ENCODE peak calls at places on chromosome 11, in seven cellular contexts. One of them, this sample, is unnamed.

GRCh38 chr11:65897020-65897471 is 3.1 kb downstream of the FOSL1 start:
- DNase-seq in adrenal gland: no peak
- DNase-seq in endothelial cell of umbilical vein: no peak
- DNase-seq in fibroblast of lung: no peak
- DNase-seq in psoas muscle: no peak
- DNase-seq in PC-3: peak; percentile 30
- DNase-seq in cardiac muscle cell: no peak
- DNase-seq in this sample: no peak

GRCh38 chr11:113603277-113604059 is 102.6 kb downstream of the TMPRSS5 start:
- DNase-seq in cardiac muscle cell: peak; percentile 42
- DNase-seq in psoas muscle: peak; percentile 58
- DNase-seq in PC-3: no peak
- DNase-seq in adrenal gland: peak; percentile 79
- DNase-seq in fibroblast of lung: peak; percentile 78
- DNase-seq in endothelial cell of umbilical vein: peak; percentile 18
- DNase-seq in this sample: peak; percentile 76

GRCh38 chr11:12235549-12235944 is 125.2 kb downstream of the MICAL2 start:
- DNase-seq in cardiac muscle cell: peak; percentile 43
- DNase-seq in fibroblast of lung: no peak
- DNase-seq in endothelial cell of umbilical vein: no peak
- DNase-seq in psoas muscle: no peak
- DNase-seq in PC-3: no peak
- DNase-seq in adrenal gland: no peak
- DNase-seq in this sample: no peak

GRCh38 chr11:356610-357009 is 12.7 kb upstream of the B4GALNT4 start:
- DNase-seq in cardiac muscle cell: no peak
- DNase-seq in endothelial cell of umbilical vein: no peak
- DNase-seq in PC-3: no peak
- DNase-seq in psoas muscle: no peak
- DNase-seq in fibroblast of lung: no peak
- DNase-seq in adrenal gland: no peak
- DNase-seq in this sample: no peak

GRCh38 chr11:11351042-11351586 is 1.9 kb downstream of the CSNK2A3 start:
- DNase-seq in endothelial cell of umbilical vein: no peak
- DNase-seq in fibroblast of lung: no peak
- DNase-seq in adrenal gland: no peak
- DNase-seq in PC-3: no peak
- DNase-seq in psoas muscle: peak; percentile 30
- DNase-seq in cardiac muscle cell: peak; percentile 15
- DNase-seq in this sample: no peak

GRCh38 chr11:121535122-121535796 is 82.5 kb upstream of the SORL1-AS1 start:
- DNase-seq in fibroblast of lung: peak; percentile 43
- DNase-seq in psoas muscle: no peak
- DNase-seq in cardiac muscle cell: no peak
- DNase-seq in adrenal gland: no peak
- DNase-seq in endothelial cell of umbilical vein: no peak
- DNase-seq in PC-3: peak; percentile 55
- DNase-seq in this sample: no peak

GRCh38 chr11:119727523-119728081 is 1.4 kb downstream of the NECTIN1 start:
- DNase-seq in fibroblast of lung: no peak
- DNase-seq in endothelial cell of umbilical vein: no peak
- DNase-seq in PC-3: peak; percentile 60
- DNase-seq in cardiac muscle cell: no peak
- DNase-seq in adrenal gland: no peak
- DNase-seq in psoas muscle: peak; percentile 31
- DNase-seq in this sample: no peak

GRCh38 chr11:100445231-100445735 is 241.8 kb upstream of the ARHGAP42 start:
- DNase-seq in PC-3: peak; percentile 59
- DNase-seq in psoas muscle: no peak
- DNase-seq in cardiac muscle cell: peak; percentile 8
- DNase-seq in adrenal gland: no peak
- DNase-seq in endothelial cell of umbilical vein: peak; percentile 13
- DNase-seq in fibroblast of lung: peak; percentile 20
- DNase-seq in this sample: peak; percentile 36

GRCh38 chr11:10122337-10123197 is 171.5 kb downstream of the SBF2 start:
- DNase-seq in PC-3: peak; percentile 94
- DNase-seq in fibroblast of lung: peak; percentile 93
- DNase-seq in adrenal gland: peak; percentile 59
- DNase-seq in endothelial cell of umbilical vein: no peak
- DNase-seq in cardiac muscle cell: peak; percentile 53
- DNase-seq in psoas muscle: no peak
- DNase-seq in this sample: no peak

GRCh38 chr11:23765862-23766261 is 731.0 kb upstream of the LUZP2 start:
- DNase-seq in cardiac muscle cell: no peak
- DNase-seq in PC-3: peak; percentile 33
- DNase-seq in fibroblast of lung: peak; percentile 78
- DNase-seq in endothelial cell of umbilical vein: no peak
- DNase-seq in psoas muscle: no peak
- DNase-seq in adrenal gland: no peak
- DNase-seq in this sample: no peak

GRCh38 chr11:74699615-74700396 is 31.4 kb downstream of the CHRDL2 start:
- DNase-seq in endothelial cell of umbilical vein: no peak
- DNase-seq in psoas muscle: no peak
- DNase-seq in adrenal gland: no peak
- DNase-seq in PC-3: no peak
- DNase-seq in cardiac muscle cell: no peak
- DNase-seq in fibroblast of lung: no peak
- DNase-seq in this sample: no peak

GRCh38 chr11:117172678-117173421 is 5.7 kb upstream of the SIDT2 start:
- DNase-seq in adrenal gland: peak; percentile 56
- DNase-seq in psoas muscle: no peak
- DNase-seq in PC-3: no peak
- DNase-seq in fibroblast of lung: no peak
- DNase-seq in endothelial cell of umbilical vein: peak; percentile 68
- DNase-seq in cardiac muscle cell: peak; percentile 87
- DNase-seq in this sample: no peak

GRCh38 chr11:57704932-57705331 is 7.1 kb downstream of the MED19 start:
- DNase-seq in psoas muscle: no peak
- DNase-seq in PC-3: no peak
- DNase-seq in endothelial cell of umbilical vein: no peak
- DNase-seq in fibroblast of lung: no peak
- DNase-seq in cardiac muscle cell: no peak
- DNase-seq in adrenal gland: no peak
- DNase-seq in this sample: no peak

GRCh38 chr11:1896895-1897294 is 5.2 kb upstream of the PRR33 start:
- DNase-seq in adrenal gland: no peak
- DNase-seq in fibroblast of lung: no peak
- DNase-seq in cardiac muscle cell: no peak
- DNase-seq in endothelial cell of umbilical vein: no peak
- DNase-seq in PC-3: no peak
- DNase-seq in psoas muscle: no peak
- DNase-seq in this sample: no peak

GRCh38 chr11:86523738-86524602 is 148.4 kb downstream of the ME3 start:
- DNase-seq in cardiac muscle cell: peak; percentile 85
- DNase-seq in fibroblast of lung: peak; percentile 98
- DNase-seq in adrenal gland: peak; percentile 79
- DNase-seq in endothelial cell of umbilical vein: peak; percentile 99
- DNase-seq in PC-3: peak; percentile 95
- DNase-seq in psoas muscle: no peak
- DNase-seq in this sample: no peak

GRCh38 chr11:18457435-18457834 is 1.8 kb downstream of the LDHAL6A start:
- DNase-seq in adrenal gland: peak; percentile 65
- DNase-seq in endothelial cell of umbilical vein: peak; percentile 72
- DNase-seq in psoas muscle: no peak
- DNase-seq in cardiac muscle cell: peak; percentile 8
- DNase-seq in PC-3: peak; percentile 55
- DNase-seq in fibroblast of lung: peak; percentile 49
- DNase-seq in this sample: no peak

GRCh38 chr11:19279455-19279854 is 38.7 kb upstream of the E2F8 start:
- DNase-seq in psoas muscle: no peak
- DNase-seq in endothelial cell of umbilical vein: no peak
- DNase-seq in adrenal gland: no peak
- DNase-seq in cardiac muscle cell: no peak
- DNase-seq in PC-3: no peak
- DNase-seq in fibroblast of lung: no peak
- DNase-seq in this sample: no peak

GRCh38 chr11:60321051-60321450 is 6.0 kb upstream of the MS4A6E start:
- DNase-seq in psoas muscle: no peak
- DNase-seq in adrenal gland: no peak
- DNase-seq in endothelial cell of umbilical vein: no peak
- DNase-seq in PC-3: no peak
- DNase-seq in fibroblast of lung: no peak
- DNase-seq in cardiac muscle cell: no peak
- DNase-seq in this sample: no peak

GRCh38 chr11:626475-627272 is at the start of gene SCT:
- DNase-seq in fibroblast of lung: no peak
- DNase-seq in adrenal gland: no peak
- DNase-seq in cardiac muscle cell: no peak
- DNase-seq in PC-3: no peak
- DNase-seq in psoas muscle: no peak
- DNase-seq in endothelial cell of umbilical vein: no peak
- DNase-seq in this sample: no peak

GRCh38 chr11:126163074-126163700 is 48.3 kb downstream of the RPUSD4 start:
- DNase-seq in cardiac muscle cell: peak; percentile 54
- DNase-seq in fibroblast of lung: peak; percentile 94
- DNase-seq in psoas muscle: peak; percentile 41
- DNase-seq in endothelial cell of umbilical vein: no peak
- DNase-seq in adrenal gland: peak; percentile 57
- DNase-seq in PC-3: peak; percentile 39
- DNase-seq in this sample: no peak

GRCh38 chr11:110376711-110377324 is 52.9 kb upstream of the FDX1 start:
- DNase-seq in endothelial cell of umbilical vein: peak; percentile 93
- DNase-seq in PC-3: peak; percentile 91
- DNase-seq in psoas muscle: peak; percentile 60
- DNase-seq in adrenal gland: peak; percentile 93
- DNase-seq in fibroblast of lung: peak; percentile 86
- DNase-seq in cardiac muscle cell: peak; percentile 95
- DNase-seq in this sample: peak; percentile 78

GRCh38 chr11:68199295-68199987 is 13.7 kb downstream of the KMT5B start:
- DNase-seq in fibroblast of lung: no peak
- DNase-seq in cardiac muscle cell: no peak
- DNase-seq in psoas muscle: no peak
- DNase-seq in endothelial cell of umbilical vein: no peak
- DNase-seq in adrenal gland: no peak
- DNase-seq in PC-3: no peak
- DNase-seq in this sample: no peak

GRCh38 chr11:78810489-78811090 is 235.9 kb upstream of the NARS2 start:
- DNase-seq in PC-3: no peak
- DNase-seq in psoas muscle: no peak
- DNase-seq in endothelial cell of umbilical vein: no peak
- DNase-seq in cardiac muscle cell: no peak
- DNase-seq in adrenal gland: no peak
- DNase-seq in fibroblast of lung: no peak
- DNase-seq in this sample: no peak

GRCh38 chr11:134047586-134047999 is 21.3 kb upstream of the JAM3 start:
- DNase-seq in adrenal gland: peak; percentile 84
- DNase-seq in psoas muscle: peak; percentile 84
- DNase-seq in cardiac muscle cell: peak; percentile 91
- DNase-seq in endothelial cell of umbilical vein: no peak
- DNase-seq in fibroblast of lung: peak; percentile 82
- DNase-seq in PC-3: peak; percentile 70
- DNase-seq in this sample: peak; percentile 77

GRCh38 chr11:6418199-6418957 is 516 bp downstream of the APBB1 start:
- DNase-seq in endothelial cell of umbilical vein: peak; percentile 20
- DNase-seq in cardiac muscle cell: no peak
- DNase-seq in fibroblast of lung: no peak
- DNase-seq in psoas muscle: no peak
- DNase-seq in adrenal gland: peak; percentile 59
- DNase-seq in PC-3: no peak
- DNase-seq in this sample: no peak

GRCh38 chr11:27857014-27857413 is 156.8 kb upstream of the BDNF start:
- DNase-seq in adrenal gland: no peak
- DNase-seq in cardiac muscle cell: no peak
- DNase-seq in fibroblast of lung: no peak
- DNase-seq in psoas muscle: no peak
- DNase-seq in PC-3: peak; percentile 15
- DNase-seq in endothelial cell of umbilical vein: no peak
- DNase-seq in this sample: no peak

GRCh38 chr11:118202599-118203422 is 22.0 kb downstream of the JAML start:
- DNase-seq in endothelial cell of umbilical vein: no peak
- DNase-seq in psoas muscle: no peak
- DNase-seq in fibroblast of lung: no peak
- DNase-seq in cardiac muscle cell: no peak
- DNase-seq in PC-3: no peak
- DNase-seq in adrenal gland: no peak
- DNase-seq in this sample: no peak

GRCh38 chr11:20407344-20407743 is 19.8 kb downstream of the PRMT3 start:
- DNase-seq in endothelial cell of umbilical vein: no peak
- DNase-seq in psoas muscle: no peak
- DNase-seq in fibroblast of lung: no peak
- DNase-seq in cardiac muscle cell: no peak
- DNase-seq in PC-3: no peak
- DNase-seq in adrenal gland: no peak
- DNase-seq in this sample: no peak

GRCh38 chr11:75543808-75544207 is 18.1 kb upstream of the GDPD5 start:
- DNase-seq in psoas muscle: no peak
- DNase-seq in PC-3: no peak
- DNase-seq in cardiac muscle cell: no peak
- DNase-seq in endothelial cell of umbilical vein: no peak
- DNase-seq in fibroblast of lung: no peak
- DNase-seq in adrenal gland: no peak
- DNase-seq in this sample: peak; percentile 5

GRCh38 chr11:99432677-99433076 is 411.9 kb downstream of the CNTN5 start:
- DNase-seq in psoas muscle: no peak
- DNase-seq in fibroblast of lung: no peak
- DNase-seq in cardiac muscle cell: no peak
- DNase-seq in PC-3: no peak
- DNase-seq in adrenal gland: no peak
- DNase-seq in endothelial cell of umbilical vein: no peak
- DNase-seq in this sample: no peak
- TF ChIP-seq CTCF in psoas muscle: no peak
- TF ChIP-seq CTCF in fibroblast of lung: no peak
- TF ChIP-seq CTCF in cardiac muscle cell: no peak
- TF ChIP-seq CTCF in PC-3: no peak
- TF ChIP-seq CTCF in adrenal gland: no peak
- TF ChIP-seq CTCF in endothelial cell of umbilical vein: no peak
- TF ChIP-seq CTCF in this sample: no peak

GRCh38 chr11:35031869-35032268 is 107.1 kb upstream of the CD44 start:
- DNase-seq in cardiac muscle cell: no peak
- DNase-seq in psoas muscle: no peak
- DNase-seq in fibroblast of lung: no peak
- DNase-seq in adrenal gland: no peak
- DNase-seq in endothelial cell of umbilical vein: peak; percentile 20
- DNase-seq in PC-3: peak; percentile 92
- DNase-seq in this sample: no peak
- H3K4me1 ChIP-seq in cardiac muscle cell: peaks cover 44% of the 10 kb centered on the region
- H3K4me1 ChIP-seq in psoas muscle: peaks cover 17% of the 10 kb centered on the region
- H3K4me1 ChIP-seq in fibroblast of lung: peaks cover 31% of the 10 kb centered on the region
- H3K4me1 ChIP-seq in adrenal gland: no peaks in the 10 kb centered on the region
- H3K4me1 ChIP-seq in endothelial cell of umbilical vein: peaks cover 37% of the 10 kb centered on the region
- H3K4me1 ChIP-seq in PC-3: peaks cover 56% of the 10 kb centered on the region
- H3K4me1 ChIP-seq in this sample: peaks cover 20% of the 10 kb centered on the region

GRCh38 chr11:35622070-35622469 is 3.8 kb downstream of the FJX1 start:
- DNase-seq in endothelial cell of umbilical vein: peak; percentile 35
- DNase-seq in psoas muscle: no peak
- DNase-seq in fibroblast of lung: peak; percentile 92
- DNase-seq in adrenal gland: no peak
- DNase-seq in PC-3: peak; percentile 64
- DNase-seq in cardiac muscle cell: peak; percentile 88
- DNase-seq in this sample: no peak
- H3K27ac ChIP-seq in endothelial cell of umbilical vein: peak overlapping the region; percentile 26
- H3K27ac ChIP-seq in psoas muscle: no peak overlapping the region
- H3K27ac ChIP-seq in fibroblast of lung: no peak overlapping the region
- H3K27ac ChIP-seq in adrenal gland: peak overlapping the region; percentile 45
- H3K27ac ChIP-seq in PC-3: peak overlapping the region; percentile 93
- H3K27ac ChIP-seq in cardiac muscle cell: no peak overlapping the region
- H3K27ac ChIP-seq in this sample: no peak overlapping the region

GRCh38 chr11:84990141-84990540 is 637.0 kb downstream of the DLG2 start:
- DNase-seq in cardiac muscle cell: no peak
- DNase-seq in psoas muscle: no peak
- DNase-seq in fibroblast of lung: no peak
- DNase-seq in PC-3: no peak
- DNase-seq in adrenal gland: no peak
- DNase-seq in endothelial cell of umbilical vein: no peak
- DNase-seq in this sample: no peak

GRCh38 chr11:84993386-84993785 is 633.8 kb downstream of the DLG2 start:
- DNase-seq in PC-3: peak; percentile 63
- DNase-seq in psoas muscle: no peak
- DNase-seq in adrenal gland: no peak
- DNase-seq in cardiac muscle cell: no peak
- DNase-seq in fibroblast of lung: peak; percentile 5
- DNase-seq in endothelial cell of umbilical vein: no peak
- DNase-seq in this sample: no peak
- TF ChIP-seq CTCF in PC-3: peak; percentile 88
- TF ChIP-seq CTCF in psoas muscle: no peak
- TF ChIP-seq CTCF in adrenal gland: no peak
- TF ChIP-seq CTCF in cardiac muscle cell: no peak
- TF ChIP-seq CTCF in fibroblast of lung: peak; percentile 25
- TF ChIP-seq CTCF in endothelial cell of umbilical vein: no peak
- TF ChIP-seq CTCF in this sample: no peak

This sample was measured in heart left ventricle.